ENCODE peak calls at places on chromosomes 7 and 10, in seven cellular contexts. Z is body of pancreas; H is H9; E is substantia nigra; J is WERI-Rb-1; W is GM23338; I is CD4-positive, CD25-positive, alpha-beta regulatory T cell. X is an unnamed sample.

GRCh38 chr10:115173915-115174443 is 80.8 kb downstream of the ATRNL1 start:
- DNase-seq in Z (no peak), W (no peak), E (no peak), J (no peak), I (no peak), H (no peak), X (no peak)

GRCh38 chr10:44552716-44553115 is 167.8 kb upstream of the CXCL12 start:
- DNase-seq in E (no peak), H (no peak), W (no peak), J (no peak), I (no peak), Z (no peak), X (no peak)

GRCh38 chr10:50578949-50579348 is 44.8 kb downstream of the SGMS1 start:
- DNase-seq in Z (no peak), E (no peak), W (no peak), H (no peak), I (no peak), J (no peak), X (no peak)

GRCh38 chr10:103395754-103396066 is 565 bp downstream of the ATP5MK start:
- DNase-seq in H (no peak), J (no peak), I (no peak), Z (no peak), E (no peak), W (peak), X (no peak)

GRCh38 chr10:71864861-71865473 is 13.9 kb upstream of the PSAP start:
- DNase-seq in J (no peak), H (no peak), I (no peak), W (no peak), E (no peak), Z (no peak), X (no peak)

GRCh38 chr10:71740069-71740468 is 20.5 kb upstream of the C10orf105 start:
- DNase-seq in Z (no peak), I (no peak), H (no peak), J (no peak), W (no peak), E (no peak), X (no peak)

GRCh38 chr10:104642001-104642270 is 846 bp downstream of the SORCS3 start:
- DNase-seq in I (no peak), E (no peak), Z (no peak), J (no peak), H (no peak), W (peak), X (no peak)

GRCh38 chr7:79785556-79785955 is 332.1 kb upstream of the MAGI2 start:
- DNase-seq in H (no peak), Z (no peak), J (no peak), W (no peak), E (no peak), I (no peak), X (no peak)

GRCh38 chr7:130490888-130491771 is 755 bp upstream of the MEST start:
- DNase-seq in Z (peak), E (peak), W (peak), I (no peak), J (no peak), H (peak), X (no peak)

GRCh38 chr7:151244156-151244870 is 4.2 kb downstream of the SMARCD3 start:
- DNase-seq in J (peak), W (peak), Z (peak), H (peak), I (peak), E (no peak), X (peak)

GRCh38 chr7:85030893-85031292 is 156.0 kb downstream of the SEMA3D start:
- DNase-seq in E (no peak), Z (no peak), H (no peak), I (no peak), W (peak), J (no peak), X (no peak)

GRCh38 chr7:95690367-95690947 is 81.9 kb upstream of the DYNC1I1 start:
- DNase-seq in W (peak), H (no peak), I (no peak), Z (no peak), E (no peak), J (peak), X (no peak)

GRCh38 chr10:16260388-16260787 is 176.4 kb upstream of the PTER start:
- DNase-seq in J (no peak), E (no peak), Z (no peak), W (no peak), H (no peak), I (no peak), X (no peak)

GRCh38 chr7:159096736-159097581 is 47.7 kb downstream of the VIPR2 start:
- DNase-seq in W (no peak), Z (peak), I (no peak), E (no peak), H (peak), J (peak), X (no peak)

GRCh38 chr7:114921636-114922150 is at the start of gene MDFIC:
- DNase-seq in H (peak), E (no peak), W (peak), J (no peak), Z (peak), I (peak), X (peak)
- H3K27ac ChIP-seq in H (no peak), E (peak), W (no peak), J (peak), Z (peak), I (peak), X (peak)

GRCh38 chr7:55212176-55212575 is 153.0 kb upstream of the LANCL2 start:
- DNase-seq in W (no peak), H (no peak), E (no peak), I (no peak), Z (no peak), J (no peak), X (no peak)
- H3K27ac ChIP-seq in W (no peak), H (no peak), E (no peak), I (no peak), Z (no peak), J (no peak), X (no peak)

GRCh38 chr10:34753014-34753757 is 61.9 kb downstream of the PARD3 start:
- DNase-seq in I (no peak), E (no peak), Z (no peak), H (no peak), J (no peak), W (peak), X (no peak)
- H3K27ac ChIP-seq in I (no peak), E (no peak), Z (peak), H (no peak), J (no peak), W (peak), X (no peak)

GRCh38 chr10:29596826-29597225 is 37.9 kb downstream of the SVIL start:
- DNase-seq in H (no peak), W (no peak), I (no peak), J (no peak), E (no peak), Z (no peak), X (no peak)

GRCh38 chr10:29595636-29596225 is 39.0 kb downstream of the SVIL start:
- DNase-seq in H (no peak), E (no peak), W (no peak), J (no peak), Z (no peak), I (no peak), X (no peak)

GRCh38 chr10:29600067-29600466 is 34.7 kb downstream of the SVIL start:
- DNase-seq in Z (no peak), E (no peak), H (no peak), J (no peak), W (no peak), I (no peak), X (no peak)

GRCh38 chr10:29600821-29601220 is 34.0 kb downstream of the SVIL start:
- DNase-seq in W (no peak), H (no peak), I (no peak), J (no peak), Z (no peak), E (no peak), X (no peak)

GRCh38 chr10:29598861-29599311 is 35.9 kb downstream of the SVIL start:
- DNase-seq in E (no peak), J (no peak), H (no peak), I (no peak), W (no peak), Z (no peak), X (no peak)
- H3K27ac ChIP-seq in E (no peak), J (no peak), H (no peak), I (no peak), W (no peak), Z (no peak), X (no peak)

GRCh38 chr7:138125119-138125518 is 48.9 kb downstream of the AKR1D1 start:
- DNase-seq in H (no peak), E (no peak), J (no peak), Z (no peak), I (no peak), W (no peak), X (no peak)
- H3K27ac ChIP-seq in H (no peak), E (no peak), J (no peak), Z (no peak), I (no peak), W (peak), X (no peak)

GRCh38 chr10:95469251-95469650 is 91.9 kb downstream of the SORBS1 start:
- DNase-seq in E (no peak), H (no peak), W (no peak), J (no peak), I (no peak), Z (no peak), X (no peak)

GRCh38 chr10:95466450-95466849 is 94.7 kb downstream of the SORBS1 start:
- DNase-seq in I (no peak), H (no peak), J (no peak), Z (no peak), E (no peak), W (no peak), X (no peak)

GRCh38 chr10:95467162-95467599 is 94.0 kb downstream of the SORBS1 start:
- DNase-seq in I (no peak), E (no peak), H (peak), W (peak), J (no peak), Z (peak), X (no peak)

GRCh38 chr10:95472304-95473088 is 88.7 kb downstream of the SORBS1 start:
- DNase-seq in Z (no peak), H (no peak), W (no peak), E (no peak), I (no peak), J (no peak), X (no peak)

DNA sequence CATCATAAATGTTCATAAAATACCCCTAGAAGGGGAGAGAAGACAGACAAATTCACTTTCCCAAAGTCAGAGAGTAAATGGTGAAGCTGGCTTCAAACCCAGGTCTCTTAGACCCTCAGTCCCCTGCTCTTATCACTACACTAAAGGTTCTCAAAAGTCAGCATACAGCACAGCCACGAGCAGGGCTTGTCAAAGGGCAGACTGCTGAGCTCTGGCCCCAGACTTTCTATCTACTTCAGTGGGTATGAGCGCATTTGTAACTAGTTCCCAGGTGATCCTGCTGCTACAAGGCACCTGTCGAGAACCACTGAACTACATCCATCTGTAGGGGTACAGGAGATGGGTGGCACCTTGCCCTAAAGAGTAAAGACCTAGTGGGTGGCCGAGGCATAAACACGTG is 91.5 kb downstream of the SORBS1 start:
- DNase-seq in J (no peak), Z (no peak), I (no peak), E (no peak), H (no peak), W (no peak), X (no peak)
- H3K27ac ChIP-seq in J (no peak), Z (no peak), I (no peak), E (peak), H (no peak), W (peak), X (no peak)

GRCh38 chr10:53771701-53772100 is 999.1 kb upstream of the MBL2 start:
- DNase-seq in Z (no peak), I (no peak), J (no peak), H (no peak), E (no peak), W (no peak), X (no peak)

GRCh38 chr10:53765311-53765710 is 992.7 kb upstream of the MBL2 start:
- DNase-seq in H (no peak), E (no peak), J (no peak), Z (no peak), I (no peak), W (no peak), X (no peak)

GRCh38 chr10:53770903-53771302 is 998.3 kb upstream of the MBL2 start:
- DNase-seq in W (no peak), J (no peak), H (no peak), Z (no peak), I (no peak), E (no peak), X (no peak)
- H3K27ac ChIP-seq in W (no peak), J (no peak), H (no peak), Z (no peak), I (no peak), E (no peak), X (no peak)

GRCh38 chr7:32381024-32381601 is 109.1 kb downstream of the LSM5 start:
- DNase-seq in Z (no peak), H (no peak), W (peak), J (no peak), I (no peak), E (no peak), X (no peak)
- H3K27ac ChIP-seq in Z (no peak), H (no peak), W (no peak), J (no peak), I (no peak), E (no peak), X (no peak)

GRCh38 chr10:33233635-33234034 is 100.8 kb downstream of the NRP1 start:
- DNase-seq in I (no peak), Z (no peak), W (no peak), H (no peak), J (no peak), E (no peak), X (no peak)

GRCh38 chr10:33229944-33230267 is 104.6 kb downstream of the NRP1 start:
- DNase-seq in H (no peak), E (no peak), I (no peak), W (peak), Z (no peak), J (no peak), X (no peak)

GRCh38 chr10:33233191-33233590 is 101.3 kb downstream of the NRP1 start:
- DNase-seq in H (no peak), J (no peak), W (no peak), E (no peak), I (no peak), Z (no peak), X (no peak)

GRCh38 chr10:33229252-33229943 is 105.1 kb downstream of the NRP1 start:
- DNase-seq in I (no peak), E (no peak), Z (no peak), J (no peak), W (no peak), H (no peak), X (no peak)

DNA sequence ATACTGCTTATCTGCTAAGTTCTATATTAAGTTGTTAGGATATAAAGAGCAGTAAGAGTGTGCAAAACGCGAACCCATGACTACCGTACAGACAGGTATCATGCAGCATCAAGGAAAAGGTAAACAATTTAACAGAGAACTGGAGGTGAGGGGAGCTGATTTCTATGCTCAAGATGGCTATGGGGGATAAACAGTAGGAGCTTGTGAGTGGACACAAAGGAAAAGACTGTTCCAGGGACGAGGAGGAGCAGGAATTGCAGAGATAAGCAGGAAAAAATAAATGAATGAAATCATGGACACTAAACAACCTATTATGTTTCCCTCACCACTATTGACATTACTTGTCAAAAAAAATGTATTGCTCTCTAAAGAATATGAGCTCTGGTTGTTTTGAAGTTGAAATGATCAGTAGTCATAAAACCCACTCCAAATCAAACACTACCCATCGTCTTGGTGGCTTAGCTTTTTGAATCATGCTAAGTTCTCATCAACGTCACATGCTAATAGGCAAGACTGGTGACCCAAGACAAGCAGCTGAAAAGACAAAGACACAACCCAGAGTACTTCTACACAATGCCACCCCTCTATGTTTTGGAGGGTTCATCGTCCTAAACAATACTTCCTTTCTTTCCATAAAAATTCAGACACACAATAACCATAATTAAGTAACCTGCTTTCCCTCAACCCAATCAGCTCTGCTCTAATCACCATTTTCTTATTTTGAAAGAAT is 102.7 kb downstream of the NRP1 start:
- DNase-seq in J (no peak), E (no peak), I (no peak), Z (no peak), H (no peak), W (no peak), X (no peak)
- H3K27ac ChIP-seq in J (no peak), E (no peak), I (no peak), Z (no peak), H (no peak), W (no peak), X (no peak)